ENCODE peak calls at places on chromosome 13, in four cellular contexts. C, H, O and I are unnamed samples.

GRCh38 chr13:109979186-109979585 is 192.8 kb upstream of the IRS2 start:
- DNase-seq in C (no peak), H (no peak), O (no peak), I (no peak)

GRCh38 chr13:29428310-29428991 is 167.0 kb downstream of the SLC7A1 start:
- DNase-seq in O (no peak), H (no peak), C (peak; percentile 20), I (no peak)

GRCh38 chr13:28542804-28543203 is 47.9 kb upstream of the FLT1 start:
- DNase-seq in O (no peak), C (no peak), H (no peak), I (no peak)

GRCh38 chr13:100738176-100738855 is 63.7 kb upstream of the TMTC4 start:
- DNase-seq in C (no peak), O (no peak), H (no peak), I (no peak)

GRCh38 chr13:48400820-48401219 is 12.1 kb downstream of the LPAR6 start:
- DNase-seq in H (no peak), O (no peak), C (peak; percentile 32), I (no peak)

GRCh38 chr13:26853272-26853818 is 92.8 kb upstream of the GPR12 start:
- DNase-seq in O (no peak), H (no peak), C (peak; percentile 36), I (no peak)

GRCh38 chr13:63944896-63945295 is 2529.2 kb upstream of the PCDH20 start:
- DNase-seq in H (no peak), C (no peak), O (no peak), I (no peak)

GRCh38 chr13:36418022-36418805 is 14.1 kb upstream of the CCNA1 start:
- DNase-seq in H (no peak), C (no peak), O (no peak), I (no peak)

GRCh38 chr13:61414686-61415664 is 674 bp downstream of the PCDH20 start:
- DNase-seq in H (peak; percentile 22), C (peak; percentile 76), O (no peak), I (no peak)

GRCh38 chr13:90436697-90437096 is 910.8 kb upstream of the MIR17HG start:
- DNase-seq in C (no peak), O (no peak), H (no peak), I (no peak)

GRCh38 chr13:89565711-89566110 is 1781.8 kb upstream of the MIR17HG start:
- DNase-seq in H (no peak), O (no peak), C (no peak), I (no peak)

GRCh38 chr13:87089391-87089790 is 581.8 kb upstream of the SLITRK5 start:
- DNase-seq in O (no peak), C (no peak), H (no peak), I (no peak)

GRCh38 chr13:31998131-31998530 is 33.4 kb upstream of the FRY start:
- DNase-seq in O (no peak), C (peak; percentile 13), H (no peak), I (no peak)

GRCh38 chr13:43221611-43222010 is 198.2 kb downstream of the DNAJC15 start:
- DNase-seq in H (no peak), O (no peak), C (no peak), I (no peak)

GRCh38 chr13:79655509-79655908 is 174.6 kb downstream of the NDFIP2 start:
- DNase-seq in C (no peak), H (no peak), O (no peak), I (no peak)

GRCh38 chr13:97851269-97851668 is 102.2 kb upstream of the IPO5 start:
- DNase-seq in H (no peak), O (no peak), C (peak; percentile 9), I (no peak)

GRCh38 chr13:102654786-102655185 is 40.1 kb downstream of the METTL21C start:
- DNase-seq in H (no peak), O (no peak), C (no peak), I (no peak)

GRCh38 chr13:52862358-52863206 is 14.1 kb upstream of the PCDH8 start:
- DNase-seq in O (no peak), H (peak; percentile 55), C (no peak), I (no peak)

GRCh38 chr13:91211548-91211947 is 135.9 kb upstream of the MIR17HG start:
- DNase-seq in C (no peak), O (no peak), H (no peak), I (no peak)

GRCh38 chr13:109666656-109667448 is 119.5 kb downstream of the IRS2 start:
- DNase-seq in C (no peak), H (no peak), O (no peak), I (no peak)

GRCh38 chr13:60379837-60380236 is 17.2 kb upstream of the TDRD3 start:
- DNase-seq in H (no peak), C (no peak), O (no peak), I (no peak)

GRCh38 chr13:114043421-114044053 is 69.7 kb upstream of the C13orf46 start:
- DNase-seq in H (no peak), C (peak; percentile 65), O (no peak), I (no peak)

GRCh38 chr13:99331881-99332293 is 24.7 kb upstream of the GPR183 start:
- DNase-seq in C (no peak), O (no peak), H (no peak), I (no peak)

GRCh38 chr13:113427562-113428468 is 25.5 kb downstream of the ADPRHL1 start:
- DNase-seq in O (no peak), C (no peak), H (no peak), I (no peak)

GRCh38 chr13:71242191-71242590 is 624.8 kb downstream of the DACH1 start:
- DNase-seq in C (no peak), O (no peak), H (no peak), I (no peak)

GRCh38 chr13:38993381-38993780 is 2.8 kb upstream of the STOML3 start:
- DNase-seq in C (no peak), H (no peak), O (no peak), I (no peak)

GRCh38 chr13:35472308-35473008 is 4.0 kb downstream of the MAB21L1 start:
- DNase-seq in C (no peak), H (no peak), O (no peak), I (no peak)

GRCh38 chr13:65843314-65843731 is 1386.8 kb downstream of the PCDH9 start:
- DNase-seq in O (no peak), C (no peak), H (no peak), I (no peak)

GRCh38 chr13:66313408-66313807 is 916.7 kb downstream of the PCDH9 start:
- DNase-seq in C (no peak), H (no peak), O (no peak), I (no peak)

GRCh38 chr13:57739791-57740190 is 108.2 kb downstream of the PCDH17 start:
- DNase-seq in O (no peak), C (no peak), H (no peak), I (no peak)

GRCh38 chr13:68264692-68265091 is 1034.6 kb upstream of the PCDH9 start:
- DNase-seq in O (no peak), H (no peak), C (no peak), I (no peak)
- H3K9me3 ChIP-seq in O (no peaks in the 10 kb centered on the region), H (no peaks in the 10 kb centered on the region), C (no peaks in the 10 kb centered on the region), I (peaks cover 5% of the 10 kb centered on the region)

GRCh38 chr13:112260108-112261055 is 115.8 kb upstream of the SPACA7 start:
- DNase-seq in O (no peak), H (no peak), C (no peak), I (no peak)
- H3K9me3 ChIP-seq in O (no peaks in the 10 kb centered on the region), H (no peaks in the 10 kb centered on the region), C (no peaks in the 10 kb centered on the region), I (no peaks in the 10 kb centered on the region)

GRCh38 chr13:33800646-33801186 is 17.2 kb upstream of the RFC3 start:
- DNase-seq in H (no peak), C (no peak), O (no peak), I (no peak)
- H3K9me3 ChIP-seq in H (no peaks in the 10 kb centered on the region), C (no peaks in the 10 kb centered on the region), O (no peaks in the 10 kb centered on the region), I (no peaks in the 10 kb centered on the region)

GRCh38 chr13:40390290-40391008 is 276.0 kb downstream of the FOXO1 start:
- DNase-seq in H (no peak), O (no peak), C (no peak), I (no peak)

GRCh38 chr13:40394304-40394983 is 272.0 kb downstream of the FOXO1 start:
- DNase-seq in O (no peak), H (no peak), C (no peak), I (no peak)

GRCh38 chr13:40389081-40389641 is 277.3 kb downstream of the FOXO1 start:
- DNase-seq in H (no peak), C (no peak), O (peak; percentile 69), I (peak; percentile 24)

GRCh38 chr13:40388617-40389016 is 277.8 kb downstream of the FOXO1 start:
- DNase-seq in H (no peak), O (peak; percentile 86), C (no peak), I (peak; percentile 43)

DNA sequence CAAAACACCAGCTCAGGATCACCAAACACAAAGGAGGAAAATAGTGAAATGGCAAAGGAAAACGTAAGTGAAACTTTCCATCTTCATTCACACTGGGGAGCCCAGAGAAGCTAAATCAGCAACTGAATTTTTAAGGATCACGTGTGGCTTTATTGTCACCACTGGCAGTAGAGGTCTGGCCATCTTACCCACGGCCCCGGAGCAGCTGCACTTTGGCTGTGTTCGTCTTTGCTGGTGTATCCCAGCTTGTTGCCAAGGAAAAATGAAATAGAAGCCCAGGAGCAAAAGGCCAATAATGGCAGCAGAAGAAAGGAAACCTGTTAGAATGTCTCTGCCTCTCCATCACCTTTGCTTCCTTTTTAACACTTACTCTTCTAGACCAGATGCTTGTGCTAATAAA is 274.7 kb downstream of the FOXO1 start:
- DNase-seq in H (no peak), O (no peak), C (no peak), I (no peak)
- H3K9me3 ChIP-seq in H (no peaks in the 10 kb centered on the region), O (no peaks in the 10 kb centered on the region), C (no peaks in the 10 kb centered on the region), I (no peaks in the 10 kb centered on the region)

GRCh38 chr13:111909501-111909900 is 157.4 kb upstream of the SOX1 start:
- DNase-seq in H (peak; percentile 5), O (no peak), C (no peak), I (no peak)

GRCh38 chr13:111907341-111907880 is 159.5 kb upstream of the SOX1 start:
- DNase-seq in H (peak; percentile 4), O (no peak), C (no peak), I (no peak)

GRCh38 chr13:111908981-111909380 is 158.0 kb upstream of the SOX1 start:
- DNase-seq in C (no peak), O (no peak), H (no peak), I (no peak)

GRCh38 chr13:111906816-111907215 is 160.1 kb upstream of the SOX1 start:
- DNase-seq in O (no peak), C (no peak), H (peak; percentile 5), I (no peak)

DNA sequence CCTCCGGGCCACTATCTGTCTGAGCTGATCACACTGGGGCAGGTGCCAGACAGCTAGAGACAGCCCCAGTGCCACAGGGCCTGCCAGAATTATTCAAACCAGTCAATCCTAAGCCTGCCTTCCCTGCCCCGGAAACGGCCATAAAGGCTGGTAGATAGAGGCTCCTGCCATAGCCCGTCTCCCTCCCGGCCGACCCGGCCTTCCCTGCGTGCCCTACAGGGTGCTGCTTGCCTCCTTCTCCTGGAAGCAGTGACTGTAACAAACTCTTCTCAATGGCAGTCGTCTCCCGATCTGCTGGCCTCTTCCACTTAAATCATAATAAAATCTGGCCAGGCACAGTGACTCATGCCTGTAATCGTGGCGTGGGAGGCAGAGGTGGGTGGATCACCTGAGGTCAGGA is 158.6 kb upstream of the SOX1 start:
- DNase-seq in C (no peak), H (peak; percentile 5), O (no peak), I (no peak)
- H3K9me3 ChIP-seq in C (no peaks in the 10 kb centered on the region), H (no peaks in the 10 kb centered on the region), O (no peaks in the 10 kb centered on the region), I (no peaks in the 10 kb centered on the region)

DNA sequence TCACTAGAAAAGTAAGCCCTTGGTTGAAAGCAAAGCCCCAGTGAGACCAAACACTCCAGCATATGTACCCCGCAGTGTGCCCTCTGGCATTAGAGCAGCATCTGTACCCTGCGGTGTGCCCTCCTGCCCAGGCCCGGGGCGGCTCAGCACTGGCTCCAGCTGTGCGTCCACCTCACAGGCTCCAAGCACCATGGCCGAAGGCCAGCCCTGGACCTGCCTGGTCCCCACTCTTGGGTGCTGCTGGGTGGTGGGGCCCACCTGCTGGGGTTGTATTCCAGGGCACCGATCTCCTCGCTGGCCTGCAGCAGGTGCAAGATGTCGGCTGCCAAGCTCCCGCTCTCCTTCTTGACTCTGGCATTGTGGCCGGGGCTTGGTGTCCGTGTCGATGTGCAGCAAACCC is 230.2 kb downstream of the TUBA3C start:
- DNase-seq in O (no peak), H (no peak), C (no peak), I (no peak)
- H3K9me3 ChIP-seq in O (no peaks in the 10 kb centered on the region), H (no peaks in the 10 kb centered on the region), C (no peaks in the 10 kb centered on the region), I (no peaks in the 10 kb centered on the region)